ENCODE peak calls at places on chromosomes 13 and 19, in four cellular contexts. N is A549, O is GM12878, D is HepG2. K is an unnamed sample.

GRCh38 chr13:113528101-113528797 is 37.7 kb upstream of the DCUN1D2 start:
- DNase-seq in N (no peak), O (no peak), D (no peak), K (no peak)

GRCh38 chr19:41352279-41352608 is 1.5 kb downstream of the TGFB1 start:
- DNase-seq in N (no peak), O (no peak), D (no peak), K (no peak)

GRCh38 chr19:2455481-2456300 is 1.1 kb downstream of the LMNB2 start:
- DNase-seq in N (no peak), O (no peak), D (no peak), K (peak; percentile 66)

GRCh38 chr19:5450482-5450881 is 4.7 kb upstream of the ZNRF4 start:
- DNase-seq in N (no peak), O (no peak), D (no peak), K (no peak)

GRCh38 chr19:50722248-50723013 is 733 bp upstream of the CLEC11A start:
- DNase-seq in N (no peak), O (no peak), D (no peak), K (no peak)

GRCh38 chr13:97914537-97914936 is 38.9 kb upstream of the IPO5 start:
- DNase-seq in N (no peak), O (no peak), D (no peak), K (no peak)

GRCh38 chr19:17244618-17245534 is 843 bp downstream of the NR2F6 start:
- DNase-seq in N (no peak), O (no peak), D (no peak), K (no peak)

GRCh38 chr19:11321206-11322126 is 18.0 kb downstream of the RAB3D start:
- DNase-seq in N (no peak), O (no peak), D (no peak), K (no peak)

GRCh38 chr13:22168437-22168836 is 497.6 kb downstream of the FGF9 start:
- DNase-seq in N (no peak), O (no peak), D (no peak), K (no peak)

GRCh38 chr19:44576843-44577565 is 36.4 kb upstream of the IGSF23 start:
- DNase-seq in N (peak; percentile 65), O (no peak), D (peak; percentile 65), K (peak; percentile 47)
- TF ChIP-seq POLR2AphosphoS2 in N (no peak), O (no peak), D (no peak), K (no peak)

DNA sequence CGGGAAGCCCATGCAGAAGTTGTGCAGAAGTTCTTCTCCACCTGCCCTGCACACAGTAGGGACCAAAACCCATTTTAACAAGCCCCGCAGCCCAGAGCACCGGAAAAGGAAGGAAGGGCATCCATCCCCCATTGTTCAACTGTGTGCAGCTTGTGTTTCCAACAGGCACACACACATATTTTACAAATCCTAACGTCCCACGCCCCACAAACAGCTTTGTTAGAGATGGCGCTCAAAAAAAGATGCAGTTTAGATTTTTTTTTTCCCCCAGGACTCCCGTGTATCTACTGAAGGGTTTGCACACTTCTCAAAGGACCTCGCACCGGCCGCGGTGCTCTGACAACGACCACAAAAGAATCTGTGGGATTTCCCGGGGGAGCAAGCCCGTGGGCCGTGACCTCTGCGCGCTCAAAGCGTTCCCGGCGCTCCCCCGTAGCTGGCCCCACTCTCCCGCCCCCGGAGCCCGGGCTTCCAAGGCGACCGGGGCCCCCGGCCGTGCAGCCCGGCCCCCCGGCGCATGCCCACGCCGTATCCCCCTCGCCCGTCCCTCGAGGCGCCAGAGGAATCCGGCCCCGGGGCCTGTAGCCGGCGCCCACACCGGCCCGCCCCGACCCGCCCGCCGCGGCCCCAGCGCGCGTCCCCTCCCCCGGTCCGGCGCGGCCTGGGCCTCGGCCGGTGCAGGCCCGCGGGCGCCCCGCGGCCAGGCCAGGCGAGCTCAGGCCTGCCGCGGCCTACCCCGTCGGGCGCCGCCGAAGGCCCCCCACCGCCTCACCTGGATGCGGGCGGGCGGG is 523 bp downstream of the ELAVL1 start:
- DNase-seq in N (no peak), O (no peak), D (no peak), K (no peak)
- TF ChIP-seq POLR2AphosphoS2 in N (no peak), O (no peak), D (no peak), K (no peak)

GRCh38 chr13:46757640-46758039 is 39.3 kb downstream of the ESD start:
- DNase-seq in N (no peak), O (no peak), D (no peak), K (no peak)
- TF ChIP-seq POLR2AphosphoS2 in N (no peak), O (no peak), D (no peak), K (no peak)

DNA sequence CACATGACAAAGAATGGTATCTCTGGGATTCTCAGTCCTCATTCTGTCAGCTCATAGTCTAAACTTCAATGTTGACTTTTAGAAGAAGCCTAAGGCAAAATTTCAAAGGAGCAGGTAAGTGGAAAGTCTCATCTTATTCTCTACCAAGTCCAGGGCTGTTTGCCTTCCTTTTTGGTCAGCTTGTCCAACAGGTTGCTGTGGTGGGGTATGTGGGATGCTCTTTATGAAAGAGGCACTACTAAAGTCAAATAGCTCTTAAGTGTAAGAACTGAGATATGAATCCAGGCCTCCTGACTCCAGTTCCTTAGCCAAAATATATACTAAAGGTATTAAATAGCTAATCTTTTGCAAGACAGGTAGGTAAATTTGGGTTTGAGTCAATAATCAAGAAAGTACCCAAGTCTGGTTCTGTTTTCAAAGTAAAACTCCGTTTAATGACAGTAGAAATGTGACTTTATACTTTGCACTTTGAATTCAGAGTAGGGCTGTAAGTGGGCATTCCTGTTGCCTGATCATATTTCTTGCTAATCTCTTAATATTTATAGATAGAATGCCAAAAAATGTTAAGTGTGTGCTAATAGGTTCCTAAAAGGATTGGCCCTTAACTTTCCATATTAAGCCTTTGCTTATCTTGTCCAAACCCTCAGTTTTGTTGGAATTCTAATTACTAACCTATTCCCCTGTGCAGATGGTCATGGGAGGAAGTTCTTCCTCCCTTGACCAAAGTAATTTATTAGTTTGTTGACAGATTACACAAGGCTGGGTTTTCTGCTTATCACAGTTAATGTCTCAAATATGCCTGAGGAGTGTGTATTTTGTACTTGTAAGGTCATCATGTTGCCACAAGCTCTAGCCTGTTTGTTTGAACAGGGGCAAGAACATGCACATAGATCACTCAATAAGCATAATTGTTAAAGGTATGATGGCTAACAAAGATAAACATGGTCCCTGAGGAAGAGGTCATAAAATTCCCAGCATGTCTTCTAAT is 540.9 kb upstream of the SPRY2 start:
- DNase-seq in N (no peak), O (no peak), D (no peak), K (peak; percentile 11)
- TF ChIP-seq POLR2AphosphoS2 in N (no peak), O (no peak), D (no peak), K (no peak)

K was measured in K562.